ENCODE peak calls at places on chromosomes 13 and 19, in six cellular contexts. Z, O, G, J, N and W are unnamed samples. For H3K36me3, the result is how much of the 10 kb centered on the place peaks cover.

GRCh38 chr13:111847964-111848363 is 219.0 kb upstream of the SOX1 start:
- DNase-seq in Z (no peak), O (no peak), G (no peak), J (no peak), N (no peak), W (no peak)

GRCh38 chr13:27403252-27403678 is 21.2 kb upstream of the GTF3A start:
- DNase-seq in Z (peak), O (no peak), G (no peak), J (no peak), N (no peak), W (no peak)

GRCh38 chr19:3124630-3125029 is 11.2 kb upstream of the GNA15 start:
- DNase-seq in Z (no peak), O (no peak), G (no peak), J (no peak), N (no peak), W (no peak)

GRCh38 chr13:44437356-44438233 is 64.0 kb downstream of the SERP2 start:
- DNase-seq in Z (peak), O (no peak), G (no peak), J (peak), N (no peak), W (no peak)

GRCh38 chr19:12668937-12669271 is 2.3 kb downstream of the WDR83 start:
- DNase-seq in Z (peak), O (peak), G (peak), J (peak), N (peak), W (peak)

GRCh38 chr13:104143760-104144406 is 1077.7 kb upstream of the SLC10A2 start:
- DNase-seq in Z (peak), O (no peak), G (no peak), J (no peak), N (no peak), W (no peak)

GRCh38 chr19:13169769-13170168 is 19.6 kb downstream of the IER2 start:
- DNase-seq in Z (no peak), O (no peak), G (no peak), J (no peak), N (peak), W (no peak)

GRCh38 chr13:44049546-44049945 is 169.8 kb downstream of the LACC1 start:
- DNase-seq in Z (no peak), O (no peak), G (no peak), J (no peak), N (no peak), W (no peak)

GRCh38 chr19:42480335-42481095 is 37.8 kb upstream of the CXCL17 start:
- DNase-seq in Z (no peak), O (no peak), G (no peak), J (no peak), N (no peak), W (no peak)

GRCh38 chr13:99265162-99265822 is 7.1 kb upstream of the GPR18 start:
- DNase-seq in Z (no peak), O (no peak), G (no peak), J (no peak), N (no peak), W (no peak)

GRCh38 chr19:48297975-48298374 is 27.4 kb upstream of the EMP3 start:
- DNase-seq in Z (no peak), O (no peak), G (no peak), J (no peak), N (no peak), W (peak)

GRCh38 chr19:48573163-48573505 is 21.2 kb downstream of the SULT2B1 start:
- DNase-seq in Z (no peak), O (peak), G (no peak), J (no peak), N (no peak), W (peak)

GRCh38 chr13:48515732-48516131 is 17.1 kb downstream of the RCBTB2 start:
- DNase-seq in Z (no peak), O (no peak), G (no peak), J (no peak), N (no peak), W (no peak)

GRCh38 chr19:13997637-13997962 is 8.5 kb downstream of the RFX1 start:
- DNase-seq in Z (no peak), O (no peak), G (no peak), J (no peak), N (peak), W (no peak)

GRCh38 chr13:64239372-64239771 is 2823.7 kb upstream of the PCDH20 start:
- DNase-seq in Z (peak), O (no peak), G (no peak), J (no peak), N (no peak), W (no peak)

GRCh38 chr19:41872775-41873647 is 4.1 kb upstream of the CD79A start:
- DNase-seq in Z (peak), O (peak), G (peak), J (peak), N (peak), W (peak)

GRCh38 chr13:52070929-52071523 is 46.5 kb downstream of the UTP14C start:
- DNase-seq in Z (no peak), O (no peak), G (no peak), J (no peak), N (no peak), W (no peak)

GRCh38 chr19:29964171-29964570 is 22.1 kb downstream of the URI1 start:
- DNase-seq in Z (no peak), O (no peak), G (no peak), J (no peak), N (no peak), W (no peak)

DNA sequence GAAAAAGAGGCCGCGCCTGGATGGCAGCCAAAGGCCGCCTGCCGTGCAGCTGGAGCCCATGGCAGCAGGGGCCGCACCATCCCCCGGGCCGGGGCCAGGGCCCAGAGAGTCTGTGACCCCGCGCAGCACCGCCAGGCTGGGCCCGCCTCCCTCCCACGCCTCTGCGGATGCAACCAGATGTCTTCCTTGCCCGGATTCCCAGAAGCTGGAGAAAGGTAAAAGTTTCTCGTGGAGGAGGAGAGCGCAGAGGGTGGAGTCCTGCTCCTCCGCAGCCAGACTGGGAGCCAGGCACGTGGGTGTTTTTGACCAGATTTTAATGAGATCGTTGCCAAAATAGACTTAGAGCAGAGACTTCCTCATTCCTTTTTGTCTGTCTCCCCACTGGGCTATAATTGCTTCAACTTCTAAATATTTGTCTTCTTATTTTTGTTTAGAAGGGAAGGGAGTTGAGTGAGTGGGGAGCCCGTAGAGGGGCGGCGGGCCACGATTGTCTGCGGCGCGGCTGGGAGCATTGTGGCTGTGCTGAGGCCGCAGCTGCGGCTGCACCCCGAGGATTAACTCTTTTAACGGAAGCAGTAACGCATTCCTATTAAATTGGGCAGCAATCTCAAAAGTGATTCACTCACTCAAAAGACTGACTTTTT is 22.8 kb upstream of the NDUFS7 start:
- DNase-seq in Z (no peak), O (peak), G (peak), J (no peak), N (peak), W (peak)
- H3K4me3 ChIP-seq in Z (no peak), O (peak), G (peak), J (no peak), N (no peak), W (no peak)

GRCh38 chr19:35738021-35738886 is 4.0 kb downstream of the IGFLR1 start:
- DNase-seq in Z (no peak), O (no peak), G (no peak), J (no peak), N (no peak), W (no peak)
- H3K36me3 ChIP-seq in Z (under half), O (under half), G (half or more), J (under half), N (under half), W (under half)

GRCh38 chr19:40616178-40616577 is 15.0 kb downstream of the LTBP4 start:
- DNase-seq in Z (no peak), O (no peak), G (no peak), J (no peak), N (no peak), W (no peak)

GRCh38 chr19:40612831-40613668 is 11.9 kb downstream of the LTBP4 start:
- DNase-seq in Z (peak), O (peak), G (no peak), J (peak), N (peak), W (peak)

GRCh38 chr19:40613669-40614594 is 12.8 kb downstream of the LTBP4 start:
- DNase-seq in Z (peak), O (peak), G (peak), J (peak), N (peak), W (peak)

GRCh38 chr19:40616941-40617340 is 15.8 kb downstream of the LTBP4 start:
- DNase-seq in Z (no peak), O (no peak), G (no peak), J (no peak), N (no peak), W (no peak)

DNA sequence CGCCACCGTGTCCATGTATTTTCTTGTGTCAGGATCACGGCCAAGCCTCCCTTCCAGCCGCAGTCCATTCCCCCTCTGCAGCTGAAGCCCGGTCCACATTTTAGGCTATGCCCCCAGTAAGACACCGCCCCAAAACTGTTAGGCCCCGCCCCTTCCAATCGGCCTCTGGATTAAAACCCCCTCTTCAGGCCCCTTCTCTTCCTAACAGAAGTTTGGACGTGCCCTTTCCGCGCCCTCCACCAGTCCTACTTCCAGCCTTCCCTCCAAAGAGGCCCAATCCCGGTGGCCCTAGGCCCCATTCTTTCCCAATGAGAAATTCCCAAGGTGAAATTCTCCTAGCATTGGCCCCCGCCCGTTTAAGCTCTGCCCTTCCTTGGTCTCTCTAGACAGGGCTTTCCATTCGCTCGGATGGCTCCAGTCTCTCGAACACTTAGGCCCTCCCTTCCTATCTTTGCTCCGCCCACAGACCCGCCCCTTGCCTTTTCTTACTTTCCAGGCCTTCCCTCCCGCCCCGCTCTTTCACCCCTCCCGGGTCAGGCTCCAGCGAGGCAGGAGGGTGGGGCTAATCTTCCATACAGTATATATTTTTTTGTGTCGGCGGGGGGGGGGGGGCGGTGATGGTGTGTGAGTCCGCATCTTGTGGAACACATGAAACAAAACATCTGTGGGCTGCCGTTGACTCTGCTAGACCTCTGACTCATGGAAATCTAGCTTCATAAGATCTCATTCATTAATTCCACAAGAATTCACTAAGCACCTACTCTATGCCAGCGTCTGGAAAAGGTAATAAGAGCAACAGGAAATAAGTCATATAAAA is 13.6 kb downstream of the LTBP4 start:
- DNase-seq in Z (peak), O (peak), G (peak), J (peak), N (peak), W (peak)
- H3K4me3 ChIP-seq in Z (peak), O (peak), G (peak), J (peak), N (no peak), W (peak)

GRCh38 chr19:11171144-11171543 is 15.6 kb upstream of the SPC24 start:
- DNase-seq in Z (no peak), O (no peak), G (no peak), J (no peak), N (no peak), W (no peak)

GRCh38 chr19:11172576-11172975 is 17.0 kb upstream of the SPC24 start:
- DNase-seq in Z (no peak), O (no peak), G (no peak), J (no peak), N (no peak), W (no peak)

GRCh38 chr19:11168568-11168967 is 13.0 kb upstream of the SPC24 start:
- DNase-seq in Z (no peak), O (no peak), G (no peak), J (no peak), N (no peak), W (no peak)

GRCh38 chr19:11173516-11174155 is 18.1 kb upstream of the SPC24 start:
- DNase-seq in Z (no peak), O (no peak), G (no peak), J (no peak), N (no peak), W (no peak)

DNA sequence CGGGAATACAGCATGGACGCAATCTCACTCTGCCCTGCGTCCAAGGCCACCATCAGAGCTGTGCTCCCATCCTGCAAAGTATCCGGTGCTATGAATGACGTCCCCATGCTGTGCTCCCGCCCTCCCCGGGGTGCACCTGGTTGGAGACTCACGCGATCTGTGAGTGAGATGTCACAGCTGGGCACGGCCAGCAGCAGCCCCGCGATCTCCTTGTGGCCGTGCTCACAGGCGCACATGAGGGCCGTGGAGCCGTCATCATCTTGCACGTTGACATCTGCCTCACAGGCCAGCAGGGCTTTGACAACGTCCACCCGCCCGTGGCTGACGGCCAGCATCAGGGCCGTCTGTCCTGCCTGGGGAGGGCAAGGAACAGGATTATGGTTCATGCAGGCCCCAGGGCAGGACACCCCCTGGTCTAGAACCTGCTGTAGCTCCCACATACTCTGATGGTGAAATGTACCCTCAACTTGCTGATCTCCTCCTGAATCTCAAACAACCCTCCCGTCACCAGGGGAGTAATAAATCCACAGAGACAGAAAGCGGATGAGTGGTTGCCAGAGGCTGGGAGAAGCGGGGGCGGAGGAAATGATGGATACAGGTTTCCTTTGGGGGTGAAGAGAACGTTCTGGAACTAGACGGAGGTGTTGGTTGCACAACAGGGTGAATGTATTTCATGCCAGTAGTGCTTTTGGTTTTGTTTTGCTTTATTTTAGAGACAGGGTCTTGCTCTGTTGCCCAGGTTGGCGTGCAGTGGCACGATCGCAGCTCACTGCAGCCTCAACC is 14.5 kb upstream of the SPC24 start:
- DNase-seq in Z (no peak), O (no peak), G (no peak), J (no peak), N (no peak), W (no peak)
- H3K36me3 ChIP-seq in Z (under half), O (under half), G (half or more), J (under half), N (under half), W (under half)

GRCh38 chr13:110168999-110169933 is 137.7 kb downstream of the COL4A1 start:
- DNase-seq in Z (no peak), O (no peak), G (no peak), J (no peak), N (no peak), W (no peak)

GRCh38 chr13:110170020-110170790 is 136.8 kb downstream of the COL4A1 start:
- DNase-seq in Z (no peak), O (no peak), G (no peak), J (no peak), N (no peak), W (no peak)

GRCh38 chr13:110177790-110178189 is 129.2 kb downstream of the COL4A1 start:
- DNase-seq in Z (no peak), O (no peak), G (no peak), J (no peak), N (no peak), W (no peak)

GRCh38 chr13:110176431-110176830 is 130.5 kb downstream of the COL4A1 start:
- DNase-seq in Z (no peak), O (no peak), G (no peak), J (no peak), N (no peak), W (no peak)

GRCh38 chr13:110173247-110173818 is 133.6 kb downstream of the COL4A1 start:
- DNase-seq in Z (no peak), O (no peak), G (no peak), J (no peak), N (no peak), W (no peak)
- H3K4me3 ChIP-seq in Z (no peak), O (no peak), G (no peak), J (no peak), N (no peak), W (no peak)

GRCh38 chr19:39314016-39314728 is 6.5 kb downstream of the LRFN1 start:
- DNase-seq in Z (no peak), O (no peak), G (no peak), J (no peak), N (no peak), W (no peak)
- H3K36me3 ChIP-seq in Z (under half), O (under half), G (under half), J (under half), N (under half), W (under half)

DNA sequence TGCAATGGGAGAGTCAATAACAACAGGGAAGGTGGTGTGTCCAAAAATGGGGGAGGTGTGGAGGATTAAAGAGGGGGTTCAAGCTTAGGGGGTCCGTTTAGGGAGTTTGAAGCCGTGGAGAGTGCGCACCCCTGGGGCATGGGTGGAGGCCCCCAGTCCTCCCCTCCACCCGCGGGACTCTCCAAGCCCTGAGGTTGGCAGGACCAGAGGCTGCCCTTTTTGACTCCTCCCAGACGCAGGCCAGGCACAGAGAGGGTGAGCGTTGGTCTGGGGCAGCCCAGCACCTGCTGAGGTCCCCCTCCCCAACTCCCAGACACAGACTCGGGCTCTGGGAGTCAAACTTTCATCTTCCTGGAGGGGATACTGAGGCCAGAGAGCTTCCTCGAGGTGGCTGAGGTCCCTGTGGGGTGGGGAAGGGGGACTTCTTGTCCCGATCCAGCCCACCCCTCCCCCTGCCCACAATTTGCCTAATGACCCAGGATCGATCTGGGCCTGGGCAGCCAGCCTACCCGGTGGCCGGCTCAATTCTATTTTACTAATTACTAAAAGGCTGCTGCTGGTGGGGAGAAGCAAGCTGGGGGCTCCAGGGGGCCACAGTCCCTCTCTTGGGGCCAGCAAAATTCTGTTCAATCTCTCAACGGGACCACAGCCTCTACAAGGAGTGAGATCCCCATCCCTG is 2.8 kb upstream of the ONECUT3 start:
- DNase-seq in Z (no peak), O (no peak), G (no peak), J (no peak), N (no peak), W (peak)
- H3K4me3 ChIP-seq in Z (peak), O (no peak), G (no peak), J (no peak), N (no peak), W (no peak)